ENCODE peak calls at places on chromosomes 1 and 21, in seven cellular contexts. One of them, this sample, is unnamed.

GRCh38 chr1:224528900-224529299 is 87.2 kb upstream of the CNIH3 start:
- DNase-seq in NB4: no peak
- DNase-seq in AG10803: peak; percentile 52
- DNase-seq in HCT116: no peak
- DNase-seq in lower lobe of right lung: no peak
- DNase-seq in progenitor cell of endocrine pancreas: no peak
- DNase-seq in endothelial cell: no peak
- DNase-seq in this sample: peak; percentile 31

GRCh38 chr1:201483373-201483949 is 14.5 kb upstream of the PHLDA3 start:
- DNase-seq in endothelial cell: no peak
- DNase-seq in AG10803: no peak
- DNase-seq in lower lobe of right lung: no peak
- DNase-seq in progenitor cell of endocrine pancreas: no peak
- DNase-seq in HCT116: no peak
- DNase-seq in NB4: no peak
- DNase-seq in this sample: no peak

GRCh38 chr1:43272576-43273571 is 3.1 kb downstream of the TMEM125 start:
- DNase-seq in HCT116: no peak
- DNase-seq in progenitor cell of endocrine pancreas: no peak
- DNase-seq in endothelial cell: no peak
- DNase-seq in AG10803: no peak
- DNase-seq in NB4: no peak
- DNase-seq in lower lobe of right lung: no peak
- DNase-seq in this sample: no peak

GRCh38 chr1:192632641-192633532 is 3.1 kb upstream of the RGS13 start:
- DNase-seq in AG10803: no peak
- DNase-seq in HCT116: no peak
- DNase-seq in NB4: no peak
- DNase-seq in endothelial cell: no peak
- DNase-seq in lower lobe of right lung: no peak
- DNase-seq in progenitor cell of endocrine pancreas: no peak
- DNase-seq in this sample: no peak

GRCh38 chr21:37658994-37659458 is 257.2 kb downstream of the KCNJ6 start:
- DNase-seq in HCT116: no peak
- DNase-seq in NB4: no peak
- DNase-seq in AG10803: peak; percentile 82
- DNase-seq in lower lobe of right lung: no peak
- DNase-seq in progenitor cell of endocrine pancreas: no peak
- DNase-seq in endothelial cell: no peak
- DNase-seq in this sample: no peak

GRCh38 chr1:185694081-185694480 is 40.1 kb upstream of the HMCN1 start:
- DNase-seq in endothelial cell: no peak
- DNase-seq in lower lobe of right lung: no peak
- DNase-seq in AG10803: no peak
- DNase-seq in HCT116: no peak
- DNase-seq in progenitor cell of endocrine pancreas: no peak
- DNase-seq in NB4: peak; percentile 26
- DNase-seq in this sample: no peak

GRCh38 chr21:14773777-14774345 is 227.7 kb upstream of the SAMSN1 start:
- DNase-seq in AG10803: no peak
- DNase-seq in lower lobe of right lung: peak; percentile 62
- DNase-seq in NB4: peak; percentile 67
- DNase-seq in progenitor cell of endocrine pancreas: no peak
- DNase-seq in HCT116: peak; percentile 29
- DNase-seq in endothelial cell: peak; percentile 69
- DNase-seq in this sample: peak; percentile 50

GRCh38 chr1:154624756-154625643 is 17.0 kb upstream of the ADAR start:
- DNase-seq in HCT116: no peak
- DNase-seq in progenitor cell of endocrine pancreas: no peak
- DNase-seq in AG10803: peak; percentile 90
- DNase-seq in NB4: no peak
- DNase-seq in lower lobe of right lung: no peak
- DNase-seq in endothelial cell: no peak
- DNase-seq in this sample: no peak

GRCh38 chr1:208249300-208249699 is 5.1 kb upstream of the PLXNA2 start:
- DNase-seq in progenitor cell of endocrine pancreas: no peak
- DNase-seq in lower lobe of right lung: no peak
- DNase-seq in AG10803: no peak
- DNase-seq in NB4: no peak
- DNase-seq in endothelial cell: no peak
- DNase-seq in HCT116: no peak
- DNase-seq in this sample: no peak

GRCh38 chr1:89953072-89953626 is 41.8 kb upstream of the ZNF326 start:
- DNase-seq in NB4: peak; percentile 59
- DNase-seq in HCT116: peak; percentile 81
- DNase-seq in lower lobe of right lung: no peak
- DNase-seq in AG10803: peak; percentile 87
- DNase-seq in endothelial cell: peak; percentile 16
- DNase-seq in progenitor cell of endocrine pancreas: no peak
- DNase-seq in this sample: peak; percentile 80

GRCh38 chr21:39802226-39802625 is 57.2 kb downstream of the IGSF5 start:
- DNase-seq in endothelial cell: no peak
- DNase-seq in HCT116: no peak
- DNase-seq in NB4: no peak
- DNase-seq in progenitor cell of endocrine pancreas: no peak
- DNase-seq in AG10803: no peak
- DNase-seq in lower lobe of right lung: no peak
- DNase-seq in this sample: no peak

GRCh38 chr1:150233359-150234308 is 2.3 kb downstream of the ANP32E start:
- DNase-seq in progenitor cell of endocrine pancreas: peak; percentile 21
- DNase-seq in AG10803: no peak
- DNase-seq in HCT116: no peak
- DNase-seq in lower lobe of right lung: no peak
- DNase-seq in NB4: peak; percentile 77
- DNase-seq in endothelial cell: no peak
- DNase-seq in this sample: peak; percentile 69

GRCh38 chr1:113036639-113037321 is 36.2 kb upstream of the LRIG2 start:
- DNase-seq in progenitor cell of endocrine pancreas: no peak
- DNase-seq in NB4: peak; percentile 34
- DNase-seq in AG10803: peak; percentile 21
- DNase-seq in HCT116: no peak
- DNase-seq in lower lobe of right lung: no peak
- DNase-seq in endothelial cell: no peak
- DNase-seq in this sample: no peak

GRCh38 chr1:17538428-17539130 is 919 bp upstream of the ARHGEF10L start:
- DNase-seq in HCT116: no peak
- DNase-seq in lower lobe of right lung: no peak
- DNase-seq in endothelial cell: peak; percentile 53
- DNase-seq in NB4: no peak
- DNase-seq in progenitor cell of endocrine pancreas: peak; percentile 72
- DNase-seq in AG10803: no peak
- DNase-seq in this sample: no peak

GRCh38 chr1:53371121-53371666 is 43.3 kb upstream of the LRP8 start:
- DNase-seq in progenitor cell of endocrine pancreas: no peak
- DNase-seq in lower lobe of right lung: no peak
- DNase-seq in AG10803: no peak
- DNase-seq in NB4: no peak
- DNase-seq in HCT116: no peak
- DNase-seq in endothelial cell: no peak
- DNase-seq in this sample: no peak

GRCh38 chr1:45945426-45945825 is 142.0 kb downstream of the MAST2 start:
- DNase-seq in progenitor cell of endocrine pancreas: no peak
- DNase-seq in AG10803: peak; percentile 70
- DNase-seq in lower lobe of right lung: no peak
- DNase-seq in HCT116: no peak
- DNase-seq in NB4: no peak
- DNase-seq in endothelial cell: no peak
- DNase-seq in this sample: peak; percentile 52

GRCh38 chr1:155184835-155185782 is 11.5 kb downstream of the TRIM46 start:
- DNase-seq in progenitor cell of endocrine pancreas: no peak
- DNase-seq in lower lobe of right lung: peak; percentile 84
- DNase-seq in HCT116: no peak
- DNase-seq in NB4: peak; percentile 52
- DNase-seq in AG10803: no peak
- DNase-seq in endothelial cell: no peak
- DNase-seq in this sample: peak; percentile 58

GRCh38 chr1:58842941-58843340 is 59.1 kb upstream of the JUN start:
- DNase-seq in NB4: no peak
- DNase-seq in lower lobe of right lung: no peak
- DNase-seq in HCT116: no peak
- DNase-seq in progenitor cell of endocrine pancreas: no peak
- DNase-seq in AG10803: no peak
- DNase-seq in endothelial cell: no peak
- DNase-seq in this sample: no peak

GRCh38 chr1:64841330-64842065 is 96.6 kb downstream of the RAVER2 start:
- DNase-seq in lower lobe of right lung: no peak
- DNase-seq in NB4: no peak
- DNase-seq in progenitor cell of endocrine pancreas: no peak
- DNase-seq in endothelial cell: no peak
- DNase-seq in HCT116: no peak
- DNase-seq in AG10803: no peak
- DNase-seq in this sample: no peak

GRCh38 chr1:53334312-53334711 is 6.4 kb upstream of the LRP8 start:
- DNase-seq in HCT116: no peak
- DNase-seq in NB4: no peak
- DNase-seq in AG10803: no peak
- DNase-seq in progenitor cell of endocrine pancreas: no peak
- DNase-seq in endothelial cell: no peak
- DNase-seq in lower lobe of right lung: no peak
- DNase-seq in this sample: no peak

DNA sequence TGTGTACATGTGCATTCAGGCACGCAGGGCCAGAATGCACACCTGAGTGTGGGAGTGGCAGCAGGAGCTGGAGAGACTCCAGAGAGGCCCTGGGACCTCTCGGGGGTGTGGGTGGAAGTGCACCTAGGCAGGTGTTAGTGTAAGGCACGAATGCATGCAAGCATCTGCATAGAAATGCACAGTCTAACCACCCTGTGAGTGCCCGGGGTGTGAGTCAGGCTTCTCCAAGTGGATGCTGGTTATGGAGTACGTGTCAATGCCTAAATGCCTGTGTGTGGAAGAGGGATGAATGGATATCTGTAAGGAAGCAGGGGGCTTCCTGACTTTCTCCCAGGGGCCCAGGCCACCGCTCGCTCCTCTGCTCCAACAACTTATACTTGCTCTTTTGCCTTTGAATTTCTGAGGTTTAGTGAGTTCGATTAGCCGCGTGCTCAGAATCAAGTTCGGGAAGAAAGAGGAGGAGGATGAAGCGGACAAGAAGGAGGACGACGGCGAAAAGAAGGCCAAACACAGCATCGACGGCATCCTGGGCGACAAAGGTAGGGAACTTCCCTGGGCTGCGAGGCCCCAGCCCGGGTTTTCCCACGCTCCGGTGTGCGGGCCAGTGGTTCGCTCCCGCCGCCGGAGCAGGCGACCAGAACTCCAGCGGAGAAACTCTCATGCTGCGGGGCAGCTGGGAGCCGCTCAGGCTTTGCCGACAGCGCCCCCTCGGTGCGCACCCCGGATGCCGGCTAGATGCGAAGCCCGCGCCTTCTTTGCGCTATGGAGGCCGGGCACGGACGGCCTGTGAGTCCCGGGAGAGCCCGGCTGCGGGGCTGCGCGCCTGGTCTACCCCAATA is 5.4 kb downstream of the PAX7 start:
- DNase-seq in lower lobe of right lung: no peak
- DNase-seq in endothelial cell: peak; percentile 10
- DNase-seq in NB4: no peak
- DNase-seq in progenitor cell of endocrine pancreas: no peak
- DNase-seq in AG10803: peak; percentile 3
- DNase-seq in HCT116: no peak
- DNase-seq in this sample: no peak
- TF ChIP-seq CTCF in lower lobe of right lung: no peak
- TF ChIP-seq CTCF in endothelial cell: no peak
- TF ChIP-seq CTCF in NB4: no peak
- TF ChIP-seq CTCF in progenitor cell of endocrine pancreas: peak; percentile 46
- TF ChIP-seq CTCF in AG10803: no peak
- TF ChIP-seq CTCF in HCT116: no peak
- TF ChIP-seq CTCF in this sample: no peak

GRCh38 chr1:152227310-152227928 is 3.4 kb upstream of the HRNR start:
- DNase-seq in endothelial cell: no peak
- DNase-seq in HCT116: no peak
- DNase-seq in NB4: peak; percentile 4
- DNase-seq in lower lobe of right lung: no peak
- DNase-seq in progenitor cell of endocrine pancreas: no peak
- DNase-seq in AG10803: peak; percentile 38
- DNase-seq in this sample: no peak
- TF ChIP-seq CTCF in endothelial cell: no peak
- TF ChIP-seq CTCF in HCT116: no peak
- TF ChIP-seq CTCF in NB4: no peak
- TF ChIP-seq CTCF in lower lobe of right lung: no peak
- TF ChIP-seq CTCF in progenitor cell of endocrine pancreas: no peak
- TF ChIP-seq CTCF in AG10803: peak; percentile 30
- TF ChIP-seq CTCF in this sample: no peak

DNA sequence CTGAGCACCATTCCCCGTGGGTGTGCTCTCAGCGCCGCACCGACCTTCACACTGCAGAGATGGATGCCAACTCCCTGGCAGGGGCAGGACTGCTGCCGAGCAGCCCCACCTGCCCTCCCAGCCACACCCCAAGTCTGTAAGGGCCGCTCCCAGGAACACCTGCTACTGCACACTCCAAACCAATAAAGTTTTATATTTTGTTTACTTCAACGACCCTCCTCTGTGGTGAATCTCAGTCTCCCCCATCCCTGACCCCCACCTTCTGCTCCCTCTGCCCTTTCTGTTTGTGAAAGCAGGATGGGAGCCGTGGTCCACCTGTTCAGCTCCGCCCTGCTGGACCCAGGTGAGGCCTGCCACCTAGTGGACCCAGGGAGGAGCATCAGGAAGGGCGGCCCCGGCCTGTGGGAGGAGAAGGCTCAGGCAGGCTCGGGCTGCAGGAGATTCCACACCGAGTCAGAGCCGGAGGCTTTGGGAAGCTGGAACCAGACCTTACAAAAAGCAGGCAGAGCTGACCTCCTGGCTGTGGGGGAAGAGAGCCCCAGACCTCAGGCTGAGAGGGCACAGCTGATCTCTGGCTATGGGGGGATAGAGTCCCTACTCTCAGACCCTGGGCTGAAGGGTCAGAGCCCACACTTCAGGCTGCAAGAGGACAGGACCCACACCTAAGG is 982 bp upstream of the TMEM82 start:
- DNase-seq in lower lobe of right lung: peak; percentile 88
- DNase-seq in NB4: peak; percentile 66
- DNase-seq in progenitor cell of endocrine pancreas: peak; percentile 78
- DNase-seq in HCT116: peak; percentile 53
- DNase-seq in endothelial cell: peak; percentile 75
- DNase-seq in AG10803: peak; percentile 48
- DNase-seq in this sample: peak; percentile 85
- TF ChIP-seq CTCF in lower lobe of right lung: peak; percentile 86
- TF ChIP-seq CTCF in NB4: peak; percentile 67
- TF ChIP-seq CTCF in progenitor cell of endocrine pancreas: peak; percentile 91
- TF ChIP-seq CTCF in HCT116: peak; percentile 91
- TF ChIP-seq CTCF in endothelial cell: peak; percentile 65
- TF ChIP-seq CTCF in AG10803: peak; percentile 68
- TF ChIP-seq CTCF in this sample: no peak

DNA sequence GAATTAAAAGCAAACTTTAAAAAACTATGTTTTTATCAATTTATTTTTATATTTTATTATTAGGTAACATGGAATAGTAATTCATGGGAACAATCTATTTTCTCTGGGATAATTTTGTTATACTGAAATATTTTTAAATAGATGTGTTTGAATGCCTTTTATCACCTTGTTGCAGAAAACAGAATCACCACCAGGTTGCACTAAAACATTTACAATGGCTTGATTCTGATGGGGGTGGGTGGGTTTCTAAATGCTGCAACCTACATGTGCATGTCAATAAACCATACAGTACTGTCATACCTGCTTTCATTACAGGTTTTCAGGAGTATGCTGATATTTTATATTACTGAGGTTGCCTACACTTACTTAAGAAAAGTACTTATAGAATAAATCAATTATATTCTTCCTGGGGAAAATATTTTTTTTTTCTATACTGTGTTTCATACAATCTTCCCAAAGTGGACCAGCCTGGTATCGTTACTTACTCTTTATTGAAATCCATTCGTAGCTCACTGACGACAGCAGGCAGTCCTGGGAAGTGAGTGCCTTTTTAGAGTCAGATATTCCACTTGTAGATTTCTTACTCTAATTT is 132.8 kb downstream of the PTPRC start:
- DNase-seq in HCT116: peak; percentile 34
- DNase-seq in endothelial cell: peak; percentile 52
- DNase-seq in lower lobe of right lung: no peak
- DNase-seq in AG10803: peak; percentile 31
- DNase-seq in progenitor cell of endocrine pancreas: no peak
- DNase-seq in NB4: peak; percentile 83
- DNase-seq in this sample: peak; percentile 42
- TF ChIP-seq CTCF in HCT116: peak; percentile 51
- TF ChIP-seq CTCF in endothelial cell: peak; percentile 78
- TF ChIP-seq CTCF in lower lobe of right lung: peak; percentile 42
- TF ChIP-seq CTCF in AG10803: peak; percentile 53
- TF ChIP-seq CTCF in progenitor cell of endocrine pancreas: peak; percentile 70
- TF ChIP-seq CTCF in NB4: peak; percentile 45
- TF ChIP-seq CTCF in this sample: peak; percentile 73